ENCODE peak calls at places on chromosomes 5 and 9, in five cellular contexts. U is trophoblast cell, Z is H9, L is neuronal stem cell, D is H1. X is an unnamed sample.

GRCh38 chr9:106218427-106218826 is 524.1 kb downstream of the TMEM38B start:
- DNase-seq in U (no peak), Z (no peak), L (no peak), D (no peak), X (no peak)

GRCh38 chr9:35844628-35845301 is 15.7 kb downstream of the TMEM8B start:
- DNase-seq in D (no peak), U (peak; percentile 39), Z (no peak), L (no peak), X (peak; percentile 94)

GRCh38 chr5:77558266-77558665 is 66.2 kb upstream of the WDR41 start:
- DNase-seq in Z (peak; percentile 45), D (no peak), U (no peak), L (no peak), X (no peak)

GRCh38 chr5:134008257-134008749 is 3.5 kb upstream of the VDAC1 start:
- DNase-seq in L (no peak), D (no peak), U (peak; percentile 8), Z (no peak), X (no peak)

GRCh38 chr5:173056783-173057061 is 570 bp downstream of the CREBRF start:
- DNase-seq in L (no peak), D (no peak), Z (no peak), U (peak; percentile 65), X (no peak)

GRCh38 chr5:57780306-57780958 is 297.8 kb upstream of the ACTBL2 start:
- DNase-seq in Z (peak; percentile 25), D (no peak), L (no peak), U (no peak), X (peak; percentile 20)

GRCh38 chr5:179201986-179202385 is 141.8 kb downstream of the ZNF354C start:
- DNase-seq in L (no peak), D (no peak), Z (no peak), U (no peak), X (no peak)

GRCh38 chr5:95970359-95970704 is 8.7 kb upstream of the ELL2 start:
- DNase-seq in Z (no peak), D (no peak), L (no peak), U (no peak), X (no peak)

GRCh38 chr5:321726-322251 is 275 bp downstream of the AHRR start:
- DNase-seq in L (no peak), D (no peak), U (no peak), Z (no peak), X (no peak)

GRCh38 chr5:41637869-41638268 is 127.5 kb upstream of the PLCXD3 start:
- DNase-seq in L (no peak), D (no peak), Z (no peak), U (peak; percentile 43), X (no peak)

GRCh38 chr5:82330506-82330905 is 52.4 kb upstream of the RPS23 start:
- DNase-seq in L (no peak), D (no peak), U (no peak), Z (no peak), X (no peak)

GRCh38 chr5:111857633-111858032 is 100.6 kb upstream of the NREP start:
- DNase-seq in U (no peak), Z (no peak), D (no peak), L (no peak), X (peak; percentile 11)

GRCh38 chr5:34691326-34691725 is 35.2 kb downstream of the RAI14 start:
- DNase-seq in Z (no peak), L (no peak), D (no peak), U (no peak), X (no peak)

GRCh38 chr5:90585337-90585986 is 26.9 kb downstream of the ADGRV1 start:
- DNase-seq in L (no peak), Z (peak; percentile 41), U (no peak), D (no peak), X (no peak)

GRCh38 chr9:120532891-120533290 is 47.1 kb downstream of the CDK5RAP2 start:
- DNase-seq in Z (no peak), U (no peak), L (no peak), D (no peak), X (no peak)

GRCh38 chr5:383621-384020 is 59.4 kb upstream of the EXOC3 start:
- DNase-seq in Z (no peak), U (no peak), L (no peak), D (no peak), X (no peak)

GRCh38 chr5:155943516-155944407 is 383.2 kb upstream of the SGCD start:
- DNase-seq in Z (peak; percentile 63), L (peak; percentile 39), U (peak; percentile 61), D (peak; percentile 53), X (peak; percentile 70)

GRCh38 chr5:37247036-37247435 is 2.1 kb downstream of the CPLANE1 start:
- DNase-seq in U (no peak), D (no peak), L (no peak), Z (no peak), X (no peak)

GRCh38 chr5:37247496-37247895 is 1.7 kb downstream of the CPLANE1 start:
- DNase-seq in U (no peak), Z (no peak), L (no peak), D (no peak), X (no peak)

GRCh38 chr5:37248387-37248969 is 698 bp downstream of the CPLANE1 start:
- DNase-seq in D (no peak), U (peak; percentile 15), Z (no peak), L (no peak), X (peak; percentile 4)

GRCh38 chr5:37249820-37250175 is 622 bp upstream of the CPLANE1 start:
- DNase-seq in U (no peak), Z (no peak), L (no peak), D (no peak), X (no peak)

DNA sequence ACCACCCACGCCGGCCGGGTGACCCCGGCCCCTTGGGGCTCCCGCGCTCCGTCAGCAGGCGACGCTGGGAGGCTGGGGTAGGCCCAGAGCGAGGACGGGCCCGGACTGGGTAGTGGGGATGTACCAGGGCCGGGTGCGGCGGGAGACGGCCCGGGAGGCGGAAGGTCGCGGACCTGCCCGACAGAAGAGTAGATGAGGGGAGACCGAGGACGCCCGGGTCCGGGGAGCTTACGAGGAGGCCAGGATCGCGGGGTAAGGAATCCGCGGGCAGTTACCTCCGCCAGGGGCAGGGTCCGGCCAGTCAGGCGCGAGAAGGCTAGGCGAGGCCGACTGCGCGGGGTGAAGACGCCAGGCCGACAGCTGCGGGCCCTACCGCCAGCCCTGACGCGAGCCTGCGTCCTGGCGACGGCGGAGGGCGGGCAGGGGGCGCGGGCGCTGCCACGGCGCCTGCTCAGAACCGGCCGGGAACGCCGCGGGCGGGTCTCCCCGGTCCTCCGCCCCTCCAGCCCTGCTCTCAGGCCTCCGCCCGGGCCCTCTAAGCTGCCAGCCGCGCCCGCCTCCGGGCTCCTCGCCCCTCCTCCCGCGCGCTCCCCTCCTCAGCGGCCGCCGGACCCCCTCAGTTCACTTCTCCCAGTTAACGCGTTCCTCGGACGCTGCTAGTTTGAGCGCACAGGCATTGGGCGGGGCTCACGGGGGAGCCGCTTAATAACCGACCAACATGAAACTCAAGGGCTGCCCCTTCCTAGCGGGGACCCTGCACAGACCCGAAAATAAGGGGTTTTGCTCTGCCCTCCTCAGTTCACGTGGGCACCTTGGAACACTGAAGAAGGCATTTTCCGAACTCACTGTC is at the start of gene CPLANE1:
- DNase-seq in D (peak; percentile 88), U (peak; percentile 82), L (peak; percentile 85), Z (peak; percentile 84), X (peak; percentile 74)
- H3K14ac ChIP-seq in D (no peak within 1 kb of the TSS), U (peak within 1 kb of the TSS; percentile 96), L (peak within 1 kb of the TSS; percentile 71), Z (peak within 1 kb of the TSS; percentile 83), X (peak within 1 kb of the TSS; percentile 90)

DNA sequence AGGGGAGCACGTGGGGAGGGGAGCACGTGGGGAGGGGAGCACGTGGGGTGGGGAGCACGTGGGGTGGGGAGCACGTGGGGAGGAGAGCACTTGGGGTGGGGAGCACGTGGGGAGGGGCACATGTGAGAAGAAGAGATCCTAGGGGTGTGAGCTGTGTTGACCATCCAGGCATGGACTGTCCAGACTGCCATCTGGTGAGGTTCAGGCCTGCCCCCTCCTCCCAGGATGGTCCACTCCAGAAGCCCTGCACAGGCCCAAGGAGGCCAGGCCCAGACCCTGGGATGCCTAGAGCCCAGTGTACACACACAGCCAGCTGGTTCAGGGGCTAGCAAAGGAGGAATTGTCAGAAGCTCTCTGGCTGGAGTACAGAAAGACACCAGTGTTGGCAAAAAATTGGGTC is 2.3 kb downstream of the SNAPC4 start:
- DNase-seq in D (no peak), L (no peak), Z (no peak), U (no peak), X (no peak)
- H3K14ac ChIP-seq in D (no peak overlapping the region), L (no peak overlapping the region), Z (no peak overlapping the region), U (no peak overlapping the region), X (no peak overlapping the region)

DNA sequence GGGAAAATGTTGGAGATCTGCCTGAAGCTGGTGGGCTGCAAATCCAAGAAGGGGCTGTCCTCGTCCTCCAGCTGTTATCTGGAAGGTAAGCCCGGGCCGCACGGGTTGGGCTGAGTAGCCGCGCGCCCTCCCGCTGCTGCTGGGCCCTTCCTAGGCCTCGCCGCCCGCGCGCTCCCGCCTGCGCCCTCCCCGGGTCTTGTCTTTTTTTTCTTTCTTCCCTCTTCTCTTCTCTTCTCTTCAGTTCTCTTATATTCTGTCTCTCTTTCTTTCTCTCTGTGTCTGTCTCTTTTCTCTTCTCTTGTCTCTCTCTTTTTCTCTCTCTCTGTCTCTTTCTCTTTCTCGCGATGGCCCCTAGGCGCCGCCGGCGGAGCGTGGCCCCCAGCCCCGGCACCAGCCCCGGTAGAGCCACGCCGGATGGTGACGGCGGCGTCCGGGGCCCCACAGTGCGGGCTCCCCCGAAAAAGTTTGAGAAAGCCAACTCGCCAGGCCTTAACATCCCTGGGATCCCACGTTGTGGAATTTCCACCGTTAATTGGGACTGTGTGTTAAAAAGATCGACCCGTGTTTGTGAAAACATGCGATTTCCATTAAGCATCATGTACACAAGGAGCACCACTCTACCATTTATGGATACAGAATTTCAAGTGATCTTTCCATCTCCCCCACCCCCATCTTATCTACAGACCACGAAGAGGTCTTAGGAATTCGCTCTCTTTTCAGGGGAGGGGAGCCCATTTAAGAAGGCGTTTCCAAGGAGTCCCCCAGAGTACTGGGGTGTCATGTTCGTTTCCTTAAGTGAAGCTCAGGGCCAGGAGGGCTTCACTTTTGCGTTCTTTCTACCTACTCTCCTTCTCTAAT is 616 bp downstream of the ABL1 start:
- DNase-seq in L (no peak), U (peak; percentile 33), Z (no peak), D (peak; percentile 74), X (peak; percentile 61)
- H3K14ac ChIP-seq in L (no peak overlapping the region), U (peak overlapping the region; percentile 86), Z (peak overlapping the region; percentile 93), D (no peak overlapping the region), X (peak overlapping the region; percentile 100)

DNA sequence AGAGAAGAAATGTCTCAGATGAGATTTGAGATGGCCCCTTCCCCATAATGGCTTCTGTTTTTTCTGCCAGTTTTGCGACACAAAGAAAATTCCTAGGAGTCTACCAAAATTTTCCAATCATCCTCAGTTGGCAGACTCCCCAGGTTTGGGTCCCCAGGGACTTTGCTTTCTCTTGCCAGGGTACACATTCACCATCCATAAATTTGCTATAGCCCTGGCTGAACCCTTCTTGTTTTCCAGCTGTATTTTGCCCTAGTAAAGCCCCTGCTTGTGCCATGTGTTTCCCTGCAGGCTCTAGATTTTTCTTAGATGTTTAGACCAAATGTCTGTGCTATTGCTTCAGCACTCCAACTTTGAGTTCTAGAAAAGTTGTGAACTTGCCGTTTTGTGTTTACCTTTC is 283.2 kb downstream of the ANXA1 start:
- DNase-seq in Z (no peak), L (no peak), U (no peak), D (no peak), X (no peak)
- H3K14ac ChIP-seq in Z (no peak overlapping the region), L (no peak overlapping the region), U (no peak overlapping the region), D (no peak overlapping the region), X (no peak overlapping the region)